ENCODE peak calls at places on chromosomes 7 and 10, in six cellular contexts. U is transverse colon; N is CD8-positive, alpha-beta T cell; K is endodermal cell; M is IMR-90; B is cardiac muscle cell. Z is an unnamed sample. For H3K36me3 and H3K4me1, the result is how much of the 10 kb centered on the place peaks cover.

GRCh38 chr10:99346247-99346646 is 17.1 kb downstream of the CNNM1 start:
- DNase-seq in U (no peak), B (peak), N (no peak), K (no peak), M (peak), Z (no peak)

GRCh38 chr7:27520828-27521790 is 141.6 kb downstream of the HIBADH start:
- DNase-seq in U (peak), K (no peak), M (peak), N (no peak), B (peak), Z (peak)

GRCh38 chr7:100079024-100079560 is 2.4 kb downstream of the ZNF3 start:
- DNase-seq in M (no peak), U (peak), N (no peak), K (no peak), B (no peak), Z (no peak)

GRCh38 chr7:22627136-22627535 is 99.9 kb upstream of the IL6 start:
- DNase-seq in B (peak), U (no peak), K (no peak), M (peak), N (no peak), Z (no peak)

GRCh38 chr7:80053098-80053497 is 81.5 kb upstream of the GNAI1 start:
- DNase-seq in U (no peak), B (no peak), M (no peak), N (no peak), K (no peak), Z (no peak)

GRCh38 chr7:77561354-77561753 is 24.3 kb downstream of the PTPN12 start:
- DNase-seq in K (no peak), U (no peak), N (no peak), B (no peak), M (no peak), Z (no peak)

GRCh38 chr10:86964061-86964846 is 4.0 kb upstream of the ADIRF start:
- DNase-seq in M (no peak), K (peak), N (no peak), B (no peak), U (no peak), Z (peak)

GRCh38 chr10:125004571-125005311 is 62.8 kb downstream of the ZRANB1 start:
- DNase-seq in U (peak), M (no peak), B (no peak), K (peak), N (no peak), Z (peak)

GRCh38 chr10:23694921-23695824 is 256.3 kb downstream of the OTUD1 start:
- DNase-seq in K (peak), N (no peak), U (no peak), B (no peak), M (no peak), Z (no peak)

GRCh38 chr10:6504296-6504695 is 75.8 kb downstream of the PRKCQ start:
- DNase-seq in M (no peak), N (no peak), U (no peak), B (no peak), K (no peak), Z (no peak)

GRCh38 chr10:11720260-11720741 is 21.9 kb upstream of the ECHDC3 start:
- DNase-seq in M (no peak), U (no peak), N (no peak), K (no peak), B (no peak), Z (no peak)

GRCh38 chr7:105521027-105521730 is 892 bp downstream of the PUS7 start:
- DNase-seq in M (peak), U (peak), N (no peak), K (peak), B (peak), Z (peak)

GRCh38 chr7:122055072-122055471 is 89.0 kb downstream of the AASS start:
- DNase-seq in N (no peak), K (no peak), B (no peak), U (no peak), M (no peak), Z (no peak)

GRCh38 chr10:75358835-75359421 is 42.6 kb downstream of the ZNF503 start:
- DNase-seq in K (no peak), N (no peak), U (no peak), M (peak), B (peak), Z (no peak)

GRCh38 chr10:75357500-75357899 is 44.1 kb downstream of the ZNF503 start:
- DNase-seq in N (no peak), B (no peak), K (no peak), U (no peak), M (no peak), Z (no peak)

GRCh38 chr10:75355706-75356105 is 45.9 kb downstream of the ZNF503 start:
- DNase-seq in N (no peak), K (peak), M (peak), U (no peak), B (no peak), Z (no peak)

GRCh38 chr10:75356484-75356883 is 45.1 kb downstream of the ZNF503 start:
- DNase-seq in U (no peak), K (peak), B (no peak), M (no peak), N (no peak), Z (no peak)

DNA sequence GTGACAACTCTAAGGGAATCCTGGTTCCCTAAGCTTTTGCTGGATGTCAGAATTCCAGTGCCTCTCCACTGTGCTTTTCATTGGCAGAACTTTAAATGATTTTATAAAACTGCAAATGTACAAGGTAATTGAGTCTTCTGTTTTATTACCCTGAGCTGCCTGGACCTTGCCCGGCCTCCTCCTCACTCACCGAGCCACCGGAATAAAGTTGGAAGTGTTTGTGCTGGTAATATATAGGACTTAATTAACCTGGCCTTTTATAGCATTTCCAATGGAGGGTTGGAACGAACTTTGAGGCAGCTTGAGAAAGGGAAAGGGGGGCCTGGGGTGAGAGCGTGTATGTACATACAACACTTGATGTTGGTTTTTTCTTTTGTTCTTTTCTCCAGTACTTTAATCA is 43.4 kb downstream of the ZNF503 start:
- DNase-seq in U (peak), N (no peak), K (no peak), M (no peak), B (no peak), Z (no peak)
- TF ChIP-seq CTCF in U (no peak), N (no peak), K (no peak), M (no peak), B (no peak), Z (no peak)

GRCh38 chr10:60295028-60295937 is 94.4 kb downstream of the ANK3 start:
- DNase-seq in U (no peak), K (no peak), B (no peak), N (no peak), M (no peak), Z (no peak)

GRCh38 chr10:60296073-60296472 is 93.6 kb downstream of the ANK3 start:
- DNase-seq in N (no peak), K (no peak), U (no peak), M (no peak), B (no peak), Z (no peak)

GRCh38 chr10:60290558-60290957 is 99.1 kb downstream of the ANK3 start:
- DNase-seq in M (no peak), K (no peak), U (no peak), B (no peak), N (no peak), Z (no peak)

GRCh38 chr10:60291354-60291930 is 98.2 kb downstream of the ANK3 start:
- DNase-seq in U (no peak), B (peak), K (no peak), M (no peak), N (no peak), Z (no peak)

GRCh38 chr10:60293797-60294196 is 95.9 kb downstream of the ANK3 start:
- DNase-seq in M (peak), N (no peak), B (peak), U (no peak), K (no peak), Z (no peak)
- H3K36me3 ChIP-seq in M (under half), N (under half), B (under half), U (under half), K (under half), Z (under half)

DNA sequence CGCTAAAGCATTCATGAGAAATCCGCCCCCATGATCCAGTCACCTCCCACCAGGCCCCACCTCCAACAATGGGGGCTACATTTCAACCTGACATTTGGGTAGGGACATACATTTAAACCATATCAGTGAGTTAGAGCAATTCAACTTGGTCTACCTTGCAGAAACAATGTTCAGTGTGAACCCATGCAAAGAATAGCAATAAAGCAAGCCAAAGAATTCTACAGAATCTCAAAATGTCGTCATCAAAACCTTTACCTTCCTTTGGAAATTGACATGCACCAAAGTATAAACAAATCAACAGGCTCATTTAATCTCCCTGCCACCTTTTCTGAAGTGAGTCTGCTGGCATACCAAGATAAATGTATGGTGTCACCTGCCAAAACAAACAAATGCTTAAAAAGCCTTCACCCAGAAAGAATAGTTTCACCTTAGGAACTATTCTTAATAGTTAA is 68.8 kb upstream of the ABLIM1 start:
- DNase-seq in M (no peak), B (no peak), U (no peak), K (no peak), N (no peak), Z (no peak)
- H3K4me1 ChIP-seq in M (under half), B (under half), U (under half), K (under half), N (under half), Z (under half)

DNA sequence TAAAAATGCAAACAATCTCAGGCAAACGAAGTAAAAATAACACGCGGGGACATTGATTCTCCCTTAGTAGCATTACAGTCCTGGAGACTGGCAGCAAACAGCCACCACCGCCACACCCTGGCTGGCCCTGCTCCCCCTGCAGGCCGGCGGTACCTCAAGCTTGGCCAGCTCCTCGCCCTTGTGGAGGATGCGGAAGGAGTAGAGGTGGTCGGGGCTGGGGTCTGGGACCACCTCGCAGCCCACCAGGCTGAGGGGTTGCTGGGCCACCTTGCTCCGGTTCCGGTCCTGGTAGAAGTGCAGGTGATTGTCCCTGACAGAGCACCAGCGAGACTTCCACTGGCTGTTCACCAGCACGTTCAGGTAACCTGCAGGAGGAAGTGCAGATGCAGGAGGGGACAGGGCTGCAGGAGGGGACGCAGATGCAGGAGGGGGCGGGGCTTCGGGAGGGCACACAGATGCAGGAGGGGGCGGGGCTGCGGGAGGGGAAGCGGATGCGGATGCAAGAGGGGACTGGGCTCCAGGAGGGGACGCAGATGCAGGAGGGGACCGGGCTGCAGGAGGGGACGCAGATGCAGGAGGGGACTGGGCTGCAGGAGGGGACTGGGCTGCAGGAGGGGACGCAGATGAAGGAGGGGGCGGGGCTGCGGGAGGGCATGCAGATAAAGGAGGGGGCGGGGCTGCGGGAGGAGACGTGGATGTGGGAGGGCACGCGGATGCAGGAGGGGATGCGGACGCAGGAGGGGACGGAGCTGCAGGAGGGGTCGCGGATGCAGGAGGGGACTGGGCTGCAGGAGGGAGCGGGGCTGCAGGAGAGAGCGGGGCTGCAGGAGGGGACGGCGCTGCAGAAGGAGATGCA is 65.7 kb downstream of the VWA2 start:
- DNase-seq in B (no peak), N (peak), K (peak), M (no peak), U (peak), Z (peak)
- TF ChIP-seq CTCF in B (peak), N (peak), K (peak), M (peak), U (peak), Z (peak)

Z was measured in kidney.